ENCODE peak calls at places on chromosomes 16 and 17, in seven cellular contexts. O, T, L, C, Q, W and B are unnamed samples.
A peak's percentile ranks its signal among the peaks of the same experiment; 100 is the strongest.

GRCh38 chr16:57567691-57568090 is 25.2 kb downstream of the ADGRG5 start:
- DNase-seq in W (no peak), C (no peak), Q (no peak), T (no peak), L (no peak), O (no peak), B (no peak)

GRCh38 chr17:48100160-48100559 is 1.1 kb downstream of the CBX1 start:
- DNase-seq in L (no peak), C (no peak), T (no peak), W (no peak), O (no peak), Q (no peak), B (no peak)

GRCh38 chr16:2827481-2827790 is 2.7 kb upstream of the ZG16B start:
- DNase-seq in O (peak; percentile 4), W (no peak), L (no peak), T (peak; percentile 30), Q (no peak), C (peak; percentile 14), B (no peak)

GRCh38 chr17:34511265-34511664 is 68.1 kb upstream of the TMEM132E start:
- DNase-seq in L (no peak), O (no peak), W (no peak), C (no peak), Q (no peak), T (no peak), B (no peak)

GRCh38 chr16:12341423-12341822 is 364.9 kb downstream of the SNX29 start:
- DNase-seq in W (no peak), Q (no peak), C (no peak), T (no peak), L (no peak), O (no peak), B (no peak)

GRCh38 chr17:50872710-50873424 is 6.7 kb upstream of the TOB1 start:
- DNase-seq in L (no peak), W (peak; percentile 19), O (no peak), Q (no peak), T (no peak), C (peak; percentile 71), B (peak; percentile 36)

GRCh38 chr16:88784074-88784855 is 755 bp downstream of the PIEZO1 start:
- DNase-seq in W (peak; percentile 64), O (peak; percentile 74), L (peak; percentile 85), T (peak; percentile 83), Q (peak; percentile 89), C (peak; percentile 83), B (peak; percentile 32)

GRCh38 chr16:61836804-61837398 is 199.3 kb downstream of the CDH8 start:
- DNase-seq in T (no peak), O (no peak), C (no peak), L (no peak), Q (no peak), W (no peak), B (no peak)

GRCh38 chr17:68512967-68513474 is 791 bp downstream of the PRKAR1A start:
- DNase-seq in L (peak; percentile 73), T (no peak), Q (no peak), C (no peak), O (peak; percentile 24), W (no peak), B (no peak)

GRCh38 chr17:7923290-7923628 is 6.4 kb downstream of the KCNAB3 start:
- DNase-seq in Q (no peak), L (no peak), O (no peak), C (no peak), T (no peak), W (no peak), B (no peak)

GRCh38 chr17:41284043-41284442 is 8.5 kb downstream of the KRTAP9-7 start:
- DNase-seq in C (no peak), L (no peak), W (no peak), Q (no peak), O (no peak), T (no peak), B (no peak)

GRCh38 chr16:3951861-3952332 is 71.4 kb upstream of the CREBBP start:
- DNase-seq in C (peak; percentile 19), T (no peak), W (no peak), O (no peak), Q (no peak), L (peak; percentile 11), B (no peak)

GRCh38 chr16:87728026-87728425 is 37.8 kb downstream of the KLHDC4 start:
- DNase-seq in O (no peak), T (no peak), Q (peak; percentile 3), C (no peak), L (no peak), W (no peak), B (no peak)

GRCh38 chr16:35908942-35909341 is 2449.5 kb downstream of the TP53TG3F start:
- DNase-seq in W (no peak), L (no peak), T (no peak), Q (no peak), O (no peak), C (no peak), B (no peak)
- H3K9me3 ChIP-seq in W (peaks cover 98% of the 10 kb centered on the region), L (peaks cover 6% of the 10 kb centered on the region), T (no peaks in the 10 kb centered on the region), Q (no peaks in the 10 kb centered on the region), O (peaks cover 5% of the 10 kb centered on the region), C (no peaks in the 10 kb centered on the region), B (no peaks in the 10 kb centered on the region)

GRCh38 chr16:68574479-68574878 is 35.4 kb downstream of the ZFP90 start:
- DNase-seq in C (no peak), L (no peak), W (peak; percentile 7), Q (no peak), T (no peak), O (no peak), B (no peak)
- H3K9me3 ChIP-seq in C (peaks cover 81% of the 10 kb centered on the region), L (peaks cover 52% of the 10 kb centered on the region), W (peaks cover 52% of the 10 kb centered on the region), Q (no peaks in the 10 kb centered on the region), T (no peaks in the 10 kb centered on the region), O (peaks cover 85% of the 10 kb centered on the region), B (peaks cover 35% of the 10 kb centered on the region)

DNA sequence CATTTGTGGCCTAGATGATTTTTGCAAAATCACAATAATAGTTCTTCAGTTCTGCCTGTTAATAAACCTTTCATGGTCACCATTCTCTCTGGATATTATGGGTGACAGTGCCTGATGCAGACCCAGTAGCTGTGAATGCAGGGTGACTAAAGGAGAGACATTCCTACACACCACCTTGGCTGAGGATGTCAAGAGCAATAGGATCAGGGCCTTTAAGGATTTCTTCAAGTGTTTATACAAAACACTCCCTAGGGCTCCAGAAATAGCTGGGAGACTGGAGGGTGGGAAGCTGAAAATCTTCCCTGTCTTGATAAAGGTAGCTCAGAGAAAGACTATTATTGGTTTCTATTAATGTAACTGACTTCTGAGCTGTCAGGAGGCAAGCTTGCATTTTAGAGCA is 171.7 kb upstream of the DYNLRB2 start:
- DNase-seq in Q (no peak), W (no peak), L (no peak), T (no peak), C (no peak), O (no peak), B (no peak)
- H3K9me3 ChIP-seq in Q (no peaks in the 10 kb centered on the region), W (no peaks in the 10 kb centered on the region), L (no peaks in the 10 kb centered on the region), T (no peaks in the 10 kb centered on the region), C (no peaks in the 10 kb centered on the region), O (no peaks in the 10 kb centered on the region), B (no peaks in the 10 kb centered on the region)

DNA sequence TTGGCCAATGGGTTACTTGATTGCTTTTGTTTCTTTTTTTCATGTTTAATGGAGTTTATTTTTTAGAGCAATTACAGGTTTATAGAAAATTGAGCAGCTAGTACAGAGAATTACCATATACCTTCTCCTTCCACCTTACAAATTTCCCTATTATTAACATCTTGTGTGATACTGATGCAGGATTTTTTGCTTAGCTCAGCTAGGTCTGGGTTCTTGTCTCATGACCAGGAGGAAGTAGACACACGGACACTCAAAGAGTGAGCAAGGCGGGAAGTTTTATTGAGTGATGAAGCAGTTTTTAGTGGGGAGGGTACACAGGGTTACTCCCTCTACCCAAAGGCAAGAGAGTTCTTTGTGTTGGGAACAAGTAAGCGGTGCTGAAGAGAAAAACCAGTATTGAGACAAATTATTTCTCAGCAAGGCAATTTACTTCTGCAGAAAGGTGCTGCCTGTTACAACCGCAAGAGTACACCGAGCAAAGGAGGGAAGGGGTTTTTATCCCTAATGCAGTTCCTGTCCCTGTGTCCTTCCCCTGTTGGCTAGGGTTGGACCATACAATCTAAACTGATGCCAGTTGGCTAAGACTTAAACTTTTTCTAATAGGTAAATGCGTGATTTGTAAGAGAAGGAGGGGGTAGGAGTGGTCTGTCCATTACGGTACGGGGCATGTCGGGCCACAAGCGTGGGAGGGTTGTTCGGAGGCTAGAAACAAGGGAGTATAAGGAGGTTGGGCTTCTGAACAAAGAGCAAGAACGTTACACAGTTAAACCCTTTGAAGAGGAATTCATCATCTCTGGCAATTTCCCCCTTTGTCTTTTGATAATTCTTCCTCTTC is 26.9 kb downstream of the SEC14L1 start:
- DNase-seq in O (no peak), L (no peak), T (no peak), W (no peak), Q (no peak), C (no peak), B (no peak)
- H3K9me3 ChIP-seq in O (peaks cover 10% of the 10 kb centered on the region), L (peaks cover 11% of the 10 kb centered on the region), T (no peaks in the 10 kb centered on the region), W (peaks cover 9% of the 10 kb centered on the region), Q (peaks cover 6% of the 10 kb centered on the region), C (peaks cover 12% of the 10 kb centered on the region), B (peaks cover 13% of the 10 kb centered on the region)

DNA sequence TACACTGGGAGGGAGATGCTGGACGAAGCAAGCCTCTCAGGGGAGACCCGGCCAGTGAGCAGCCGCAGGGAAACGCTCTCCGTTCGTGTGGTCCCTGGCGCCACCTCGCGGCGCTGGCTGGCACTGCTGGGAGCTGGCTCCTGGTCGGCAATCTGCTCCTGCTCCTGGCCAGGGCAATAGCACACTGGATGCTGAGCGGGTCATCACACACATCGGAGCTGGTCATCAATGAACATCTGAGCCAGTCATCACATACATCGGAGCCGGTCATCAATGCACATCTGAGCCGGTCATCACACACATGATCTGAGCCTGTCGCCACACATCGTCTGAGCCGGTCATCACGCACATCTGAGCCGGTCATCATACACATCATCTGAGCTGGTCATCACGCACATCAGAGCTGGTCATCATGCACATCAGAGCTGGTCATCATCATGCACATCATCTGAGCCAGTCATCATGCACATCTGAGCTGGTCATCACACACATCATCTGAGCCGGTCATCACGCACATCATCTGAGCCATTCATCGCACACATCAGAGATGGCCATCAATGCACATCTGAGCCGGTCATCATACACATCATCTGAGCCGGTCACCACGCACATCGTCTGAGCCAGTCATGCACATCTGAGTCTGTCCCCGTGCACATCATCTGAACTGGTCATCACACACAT is 217.4 kb downstream of the RBFOX3 start:
- DNase-seq in L (peak; percentile 74), C (peak; percentile 89), W (peak; percentile 91), O (peak; percentile 80), Q (peak; percentile 90), T (peak; percentile 97), B (peak; percentile 46)
- H3K9me3 ChIP-seq in L (no peaks in the 10 kb centered on the region), C (no peaks in the 10 kb centered on the region), W (no peaks in the 10 kb centered on the region), O (no peaks in the 10 kb centered on the region), Q (no peaks in the 10 kb centered on the region), T (no peaks in the 10 kb centered on the region), B (no peaks in the 10 kb centered on the region)

GRCh38 chr16:64035337-64035736 is 1086.5 kb downstream of the CDH11 start:
- DNase-seq in W (no peak), L (no peak), C (no peak), O (no peak), Q (no peak), T (no peak), B (no peak)
- H3K9me3 ChIP-seq in W (no peaks in the 10 kb centered on the region), L (no peaks in the 10 kb centered on the region), C (no peaks in the 10 kb centered on the region), O (no peaks in the 10 kb centered on the region), Q (no peaks in the 10 kb centered on the region), T (no peaks in the 10 kb centered on the region), B (no peaks in the 10 kb centered on the region)